ENCODE peak calls at places on chromosome 2, in nine cellular contexts. E is SK-MEL-5, D is HTR-8/SVneo, H is heart right ventricle, G is lower lobe of right lung, L is head of caudate nucleus, I is left cardiac atrium, K is aorta, V is occipital lobe. M is an unnamed sample.

GRCh38 chr2:58146707-58147106 is 94.4 kb downstream of the FANCL start:
- DNase-seq in E (no peak), G (no peak), I (no peak), V (no peak), L (peak; percentile 21), D (no peak), K (no peak), H (no peak), M (no peak)

GRCh38 chr2:197255550-197255949 is 55.0 kb downstream of the ANKRD44 start:
- DNase-seq in H (peak; percentile 48), I (peak; percentile 67), E (no peak), D (no peak), V (peak; percentile 19), L (peak; percentile 60), K (peak; percentile 79), G (peak; percentile 85), M (peak; percentile 92)

GRCh38 chr2:160228141-160228963 is 28.3 kb upstream of the ITGB6 start:
- DNase-seq in D (no peak), H (no peak), G (no peak), L (no peak), K (no peak), V (no peak), I (no peak), E (no peak), M (no peak)

GRCh38 chr2:137928547-137929503 is 35.4 kb upstream of the HNMT start:
- DNase-seq in V (no peak), G (no peak), E (peak; percentile 22), D (peak; percentile 32), H (no peak), I (no peak), K (no peak), L (no peak), M (no peak)

GRCh38 chr2:67260348-67261277 is 136.5 kb upstream of the ETAA1 start:
- DNase-seq in D (peak; percentile 28), H (peak; percentile 79), K (peak; percentile 91), L (no peak), G (peak; percentile 44), E (no peak), I (peak; percentile 68), V (no peak), M (no peak)

GRCh38 chr2:225288986-225289385 is 110.5 kb upstream of the NYAP2 start:
- DNase-seq in H (no peak), D (no peak), I (no peak), V (no peak), G (no peak), L (no peak), K (no peak), E (no peak), M (no peak)

GRCh38 chr2:88443353-88443938 is 9.0 kb downstream of the FOXI3 start:
- DNase-seq in D (no peak), I (no peak), V (no peak), G (no peak), L (no peak), H (no peak), E (no peak), K (no peak), M (no peak)

GRCh38 chr2:40123746-40124145 is 328.1 kb downstream of the SLC8A1 start:
- DNase-seq in E (no peak), V (no peak), K (no peak), H (no peak), L (no peak), D (no peak), I (no peak), G (no peak), M (no peak)

GRCh38 chr2:120250640-120251039 is 2.0 kb upstream of the RALB start:
- DNase-seq in D (no peak), L (no peak), I (no peak), K (no peak), G (no peak), V (no peak), H (no peak), E (no peak), M (no peak)

GRCh38 chr2:190528521-190529001 is 6.0 kb downstream of the NEMP2 start:
- DNase-seq in L (no peak), K (no peak), D (peak; percentile 44), G (no peak), H (no peak), I (no peak), V (no peak), E (peak; percentile 57), M (no peak)

GRCh38 chr2:119704670-119705120 is 25.7 kb downstream of the TMEM177 start:
- DNase-seq in E (no peak), H (no peak), K (no peak), L (no peak), I (no peak), D (no peak), G (no peak), V (no peak), M (no peak)

GRCh38 chr2:218853766-218854165 is 5.8 kb upstream of the WNT6 start:
- DNase-seq in D (no peak), G (no peak), V (no peak), K (peak; percentile 31), H (no peak), I (no peak), L (no peak), E (no peak), M (no peak)

GRCh38 chr2:28567076-28567471 is 71.2 kb downstream of the PLB1 start:
- DNase-seq in V (peak; percentile 60), D (no peak), I (no peak), H (no peak), G (no peak), L (peak; percentile 69), K (no peak), E (no peak), M (peak; percentile 37)

GRCh38 chr2:228545041-228545440 is 363.6 kb upstream of the SPHKAP start:
- DNase-seq in K (no peak), D (peak; percentile 52), G (no peak), V (no peak), H (no peak), I (no peak), L (no peak), E (no peak), M (no peak)

GRCh38 chr2:12227941-12228608 is 481.6 kb downstream of the LPIN1 start:
- DNase-seq in K (no peak), V (no peak), H (no peak), I (no peak), L (no peak), D (no peak), E (no peak), G (no peak), M (no peak)

GRCh38 chr2:74696758-74697327 is 42.8 kb downstream of the SEMA4F start:
- DNase-seq in E (no peak), V (no peak), H (no peak), I (no peak), L (no peak), K (no peak), G (no peak), D (no peak), M (no peak)

GRCh38 chr2:18345848-18346247 is 214.6 kb downstream of the RDH14 start:
- DNase-seq in G (peak; percentile 62), H (peak; percentile 31), D (no peak), V (no peak), I (peak; percentile 28), E (peak; percentile 13), K (no peak), L (no peak), M (no peak)

M was measured in posterior cingulate gyrus.